ENCODE peak calls at places on chromosomes 1 and 21, in six cellular contexts. One of them, this sample, is unnamed.

GRCh38 chr1:205504311-205505075 is at the start of gene CDK18:
- DNase-seq in NCI-H446 treated with DMSO at 0.1 percent for 48 hours: no peak
- DNase-seq in activated CD4-positive, alpha-beta T cell treated with anti-CD3 and anti-CD28 coated beads, Interleukin-2, amount 10 ng/mL, durations not matched to agents 7 days and 5 days: peak
- DNase-seq in hepatic stellate cell: peak
- DNase-seq in breast epithelium: peak
- DNase-seq in hippocampal formation: peak
- DNase-seq in this sample: peak

GRCh38 chr1:81678779-81679178 is 122.0 kb upstream of the ADGRL2 start:
- DNase-seq in NCI-H446 treated with DMSO at 0.1 percent for 48 hours: no peak
- DNase-seq in activated CD4-positive, alpha-beta T cell treated with anti-CD3 and anti-CD28 coated beads, Interleukin-2, amount 10 ng/mL, durations not matched to agents 7 days and 5 days: no peak
- DNase-seq in hepatic stellate cell: no peak
- DNase-seq in breast epithelium: no peak
- DNase-seq in hippocampal formation: no peak
- DNase-seq in this sample: no peak

GRCh38 chr1:1625404-1625775 is 6.6 kb upstream of the MMP23B start:
- DNase-seq in NCI-H446 treated with DMSO at 0.1 percent for 48 hours: no peak
- DNase-seq in activated CD4-positive, alpha-beta T cell treated with anti-CD3 and anti-CD28 coated beads, Interleukin-2, amount 10 ng/mL, durations not matched to agents 7 days and 5 days: no peak
- DNase-seq in hepatic stellate cell: no peak
- DNase-seq in breast epithelium: no peak
- DNase-seq in hippocampal formation: no peak
- DNase-seq in this sample: no peak

GRCh38 chr21:33478858-33479678 is 706 bp downstream of the TMEM50B start:
- DNase-seq in NCI-H446 treated with DMSO at 0.1 percent for 48 hours: no peak
- DNase-seq in activated CD4-positive, alpha-beta T cell treated with anti-CD3 and anti-CD28 coated beads, Interleukin-2, amount 10 ng/mL, durations not matched to agents 7 days and 5 days: peak
- DNase-seq in hepatic stellate cell: peak
- DNase-seq in breast epithelium: no peak
- DNase-seq in hippocampal formation: peak
- DNase-seq in this sample: no peak

GRCh38 chr1:176205322-176205914 is 1.7 kb downstream of the COP1 start:
- DNase-seq in NCI-H446 treated with DMSO at 0.1 percent for 48 hours: no peak
- DNase-seq in activated CD4-positive, alpha-beta T cell treated with anti-CD3 and anti-CD28 coated beads, Interleukin-2, amount 10 ng/mL, durations not matched to agents 7 days and 5 days: no peak
- DNase-seq in hepatic stellate cell: peak
- DNase-seq in breast epithelium: no peak
- DNase-seq in hippocampal formation: no peak
- DNase-seq in this sample: no peak

GRCh38 chr1:40649592-40649930 is 15.9 kb downstream of the RIMS3 start:
- DNase-seq in NCI-H446 treated with DMSO at 0.1 percent for 48 hours: no peak
- DNase-seq in activated CD4-positive, alpha-beta T cell treated with anti-CD3 and anti-CD28 coated beads, Interleukin-2, amount 10 ng/mL, durations not matched to agents 7 days and 5 days: no peak
- DNase-seq in hepatic stellate cell: no peak
- DNase-seq in breast epithelium: no peak
- DNase-seq in hippocampal formation: no peak
- DNase-seq in this sample: no peak

GRCh38 chr1:201778279-201779023 is 50.5 kb upstream of the IPO9 start:
- DNase-seq in NCI-H446 treated with DMSO at 0.1 percent for 48 hours: no peak
- DNase-seq in activated CD4-positive, alpha-beta T cell treated with anti-CD3 and anti-CD28 coated beads, Interleukin-2, amount 10 ng/mL, durations not matched to agents 7 days and 5 days: no peak
- DNase-seq in hepatic stellate cell: no peak
- DNase-seq in breast epithelium: no peak
- DNase-seq in hippocampal formation: no peak
- DNase-seq in this sample: no peak

GRCh38 chr1:212669600-212669999 is 30.0 kb downstream of the BATF3 start:
- DNase-seq in NCI-H446 treated with DMSO at 0.1 percent for 48 hours: no peak
- DNase-seq in activated CD4-positive, alpha-beta T cell treated with anti-CD3 and anti-CD28 coated beads, Interleukin-2, amount 10 ng/mL, durations not matched to agents 7 days and 5 days: no peak
- DNase-seq in hepatic stellate cell: no peak
- DNase-seq in breast epithelium: no peak
- DNase-seq in hippocampal formation: no peak
- DNase-seq in this sample: no peak

GRCh38 chr1:50700226-50701020 is 259.6 kb downstream of the FAF1 start:
- DNase-seq in NCI-H446 treated with DMSO at 0.1 percent for 48 hours: peak
- DNase-seq in activated CD4-positive, alpha-beta T cell treated with anti-CD3 and anti-CD28 coated beads, Interleukin-2, amount 10 ng/mL, durations not matched to agents 7 days and 5 days: no peak
- DNase-seq in hepatic stellate cell: no peak
- DNase-seq in breast epithelium: no peak
- DNase-seq in hippocampal formation: no peak
- DNase-seq in this sample: no peak

GRCh38 chr1:234288946-234289345 is 84.3 kb upstream of the COA6 start:
- DNase-seq in NCI-H446 treated with DMSO at 0.1 percent for 48 hours: no peak
- DNase-seq in activated CD4-positive, alpha-beta T cell treated with anti-CD3 and anti-CD28 coated beads, Interleukin-2, amount 10 ng/mL, durations not matched to agents 7 days and 5 days: no peak
- DNase-seq in hepatic stellate cell: no peak
- DNase-seq in breast epithelium: no peak
- DNase-seq in hippocampal formation: no peak
- DNase-seq in this sample: no peak

GRCh38 chr1:70355111-70355407 is 537 bp upstream of the ANKRD13C start:
- DNase-seq in NCI-H446 treated with DMSO at 0.1 percent for 48 hours: no peak
- DNase-seq in activated CD4-positive, alpha-beta T cell treated with anti-CD3 and anti-CD28 coated beads, Interleukin-2, amount 10 ng/mL, durations not matched to agents 7 days and 5 days: no peak
- DNase-seq in hepatic stellate cell: no peak
- DNase-seq in breast epithelium: no peak
- DNase-seq in hippocampal formation: no peak
- DNase-seq in this sample: no peak

GRCh38 chr1:176119549-176119948 is 87.5 kb downstream of the COP1 start:
- DNase-seq in NCI-H446 treated with DMSO at 0.1 percent for 48 hours: no peak
- DNase-seq in activated CD4-positive, alpha-beta T cell treated with anti-CD3 and anti-CD28 coated beads, Interleukin-2, amount 10 ng/mL, durations not matched to agents 7 days and 5 days: no peak
- DNase-seq in hepatic stellate cell: no peak
- DNase-seq in breast epithelium: no peak
- DNase-seq in hippocampal formation: no peak
- DNase-seq in this sample: no peak

GRCh38 chr1:68321084-68321685 is 88.9 kb upstream of the WLS start:
- DNase-seq in NCI-H446 treated with DMSO at 0.1 percent for 48 hours: peak
- DNase-seq in activated CD4-positive, alpha-beta T cell treated with anti-CD3 and anti-CD28 coated beads, Interleukin-2, amount 10 ng/mL, durations not matched to agents 7 days and 5 days: no peak
- DNase-seq in hepatic stellate cell: peak
- DNase-seq in breast epithelium: peak
- DNase-seq in hippocampal formation: peak
- DNase-seq in this sample: peak

GRCh38 chr21:36052860-36053766 is 7.2 kb downstream of the SETD4 start:
- DNase-seq in NCI-H446 treated with DMSO at 0.1 percent for 48 hours: no peak
- DNase-seq in activated CD4-positive, alpha-beta T cell treated with anti-CD3 and anti-CD28 coated beads, Interleukin-2, amount 10 ng/mL, durations not matched to agents 7 days and 5 days: no peak
- DNase-seq in hepatic stellate cell: no peak
- DNase-seq in breast epithelium: no peak
- DNase-seq in hippocampal formation: no peak
- DNase-seq in this sample: no peak

GRCh38 chr1:45423907-45424678 is 66.9 kb downstream of the TESK2 start:
- DNase-seq in NCI-H446 treated with DMSO at 0.1 percent for 48 hours: no peak
- DNase-seq in activated CD4-positive, alpha-beta T cell treated with anti-CD3 and anti-CD28 coated beads, Interleukin-2, amount 10 ng/mL, durations not matched to agents 7 days and 5 days: no peak
- DNase-seq in hepatic stellate cell: no peak
- DNase-seq in breast epithelium: no peak
- DNase-seq in hippocampal formation: no peak
- DNase-seq in this sample: no peak

GRCh38 chr1:237031480-237031879 is 10.5 kb upstream of the RYR2 start:
- DNase-seq in NCI-H446 treated with DMSO at 0.1 percent for 48 hours: no peak
- DNase-seq in activated CD4-positive, alpha-beta T cell treated with anti-CD3 and anti-CD28 coated beads, Interleukin-2, amount 10 ng/mL, durations not matched to agents 7 days and 5 days: no peak
- DNase-seq in hepatic stellate cell: no peak
- DNase-seq in breast epithelium: no peak
- DNase-seq in hippocampal formation: no peak
- DNase-seq in this sample: no peak

GRCh38 chr1:197838836-197839235 is 63.6 kb upstream of the DENND1B start:
- DNase-seq in NCI-H446 treated with DMSO at 0.1 percent for 48 hours: no peak
- DNase-seq in activated CD4-positive, alpha-beta T cell treated with anti-CD3 and anti-CD28 coated beads, Interleukin-2, amount 10 ng/mL, durations not matched to agents 7 days and 5 days: no peak
- DNase-seq in hepatic stellate cell: peak
- DNase-seq in breast epithelium: no peak
- DNase-seq in hippocampal formation: no peak
- DNase-seq in this sample: no peak

GRCh38 chr1:174445817-174446216 is 1.9 kb upstream of the GPR52 start:
- DNase-seq in NCI-H446 treated with DMSO at 0.1 percent for 48 hours: no peak
- DNase-seq in activated CD4-positive, alpha-beta T cell treated with anti-CD3 and anti-CD28 coated beads, Interleukin-2, amount 10 ng/mL, durations not matched to agents 7 days and 5 days: no peak
- DNase-seq in hepatic stellate cell: no peak
- DNase-seq in breast epithelium: no peak
- DNase-seq in hippocampal formation: no peak
- DNase-seq in this sample: no peak

GRCh38 chr21:37435120-37435519 is 68.5 kb downstream of the DYRK1A start:
- DNase-seq in NCI-H446 treated with DMSO at 0.1 percent for 48 hours: peak
- DNase-seq in activated CD4-positive, alpha-beta T cell treated with anti-CD3 and anti-CD28 coated beads, Interleukin-2, amount 10 ng/mL, durations not matched to agents 7 days and 5 days: peak
- DNase-seq in hepatic stellate cell: no peak
- DNase-seq in breast epithelium: no peak
- DNase-seq in hippocampal formation: peak
- DNase-seq in this sample: no peak

GRCh38 chr1:52741259-52741658 is 15.0 kb downstream of the ZYG11B start:
- DNase-seq in NCI-H446 treated with DMSO at 0.1 percent for 48 hours: no peak
- DNase-seq in activated CD4-positive, alpha-beta T cell treated with anti-CD3 and anti-CD28 coated beads, Interleukin-2, amount 10 ng/mL, durations not matched to agents 7 days and 5 days: no peak
- DNase-seq in hepatic stellate cell: no peak
- DNase-seq in breast epithelium: no peak
- DNase-seq in hippocampal formation: no peak
- DNase-seq in this sample: no peak

GRCh38 chr1:13469343-13469742 is 44.5 kb downstream of the LRRC38 start:
- DNase-seq in NCI-H446 treated with DMSO at 0.1 percent for 48 hours: no peak
- DNase-seq in activated CD4-positive, alpha-beta T cell treated with anti-CD3 and anti-CD28 coated beads, Interleukin-2, amount 10 ng/mL, durations not matched to agents 7 days and 5 days: no peak
- DNase-seq in hepatic stellate cell: no peak
- DNase-seq in breast epithelium: no peak
- DNase-seq in hippocampal formation: no peak
- DNase-seq in this sample: no peak

GRCh38 chr1:47687618-47687940 is 249.7 kb downstream of the FOXD2 start:
- DNase-seq in NCI-H446 treated with DMSO at 0.1 percent for 48 hours: no peak
- DNase-seq in activated CD4-positive, alpha-beta T cell treated with anti-CD3 and anti-CD28 coated beads, Interleukin-2, amount 10 ng/mL, durations not matched to agents 7 days and 5 days: no peak
- DNase-seq in hepatic stellate cell: no peak
- DNase-seq in breast epithelium: no peak
- DNase-seq in hippocampal formation: no peak
- DNase-seq in this sample: no peak

GRCh38 chr1:26529655-26530539 is at the start of gene RPS6KA1:
- DNase-seq in NCI-H446 treated with DMSO at 0.1 percent for 48 hours: peak
- DNase-seq in activated CD4-positive, alpha-beta T cell treated with anti-CD3 and anti-CD28 coated beads, Interleukin-2, amount 10 ng/mL, durations not matched to agents 7 days and 5 days: peak
- DNase-seq in hepatic stellate cell: peak
- DNase-seq in breast epithelium: no peak
- DNase-seq in hippocampal formation: peak
- DNase-seq in this sample: no peak

GRCh38 chr1:70091811-70092210 is 113.6 kb downstream of the LRRC40 start:
- DNase-seq in NCI-H446 treated with DMSO at 0.1 percent for 48 hours: no peak
- DNase-seq in activated CD4-positive, alpha-beta T cell treated with anti-CD3 and anti-CD28 coated beads, Interleukin-2, amount 10 ng/mL, durations not matched to agents 7 days and 5 days: no peak
- DNase-seq in hepatic stellate cell: no peak
- DNase-seq in breast epithelium: no peak
- DNase-seq in hippocampal formation: no peak
- DNase-seq in this sample: no peak

GRCh38 chr1:10106756-10107479 is 74.2 kb downstream of the UBE4B start:
- DNase-seq in NCI-H446 treated with DMSO at 0.1 percent for 48 hours: no peak
- DNase-seq in activated CD4-positive, alpha-beta T cell treated with anti-CD3 and anti-CD28 coated beads, Interleukin-2, amount 10 ng/mL, durations not matched to agents 7 days and 5 days: no peak
- DNase-seq in hepatic stellate cell: no peak
- DNase-seq in breast epithelium: no peak
- DNase-seq in hippocampal formation: no peak
- DNase-seq in this sample: no peak

GRCh38 chr1:211870156-211870555 is 39.6 kb upstream of the LPGAT1 start:
- DNase-seq in NCI-H446 treated with DMSO at 0.1 percent for 48 hours: no peak
- DNase-seq in activated CD4-positive, alpha-beta T cell treated with anti-CD3 and anti-CD28 coated beads, Interleukin-2, amount 10 ng/mL, durations not matched to agents 7 days and 5 days: no peak
- DNase-seq in hepatic stellate cell: peak
- DNase-seq in breast epithelium: no peak
- DNase-seq in hippocampal formation: no peak
- DNase-seq in this sample: no peak

This sample was measured in thoracic aorta.